ENCODE peak calls at places on chromosomes 3 and 15, in six cellular contexts. K, J, F, O, Z and L are unnamed samples.
A peak's percentile ranks its signal among the peaks of the same experiment; 100 is the strongest.

GRCh38 chr15:80526556-80527340 is 122.6 kb downstream of the ARNT2 start:
- DNase-seq in Z (no peak), O (no peak), F (no peak), K (no peak), J (no peak), L (no peak)

GRCh38 chr3:157844770-157845522 is 261.3 kb downstream of the SHOX2 start:
- DNase-seq in J (no peak), Z (no peak), O (no peak), F (no peak), K (no peak), L (no peak)

GRCh38 chr3:75983609-75984290 is 198.4 kb upstream of the ZNF717 start:
- DNase-seq in K (no peak), F (no peak), J (no peak), Z (no peak), O (no peak), L (no peak)

GRCh38 chr15:20658024-20658423 is 116.4 kb upstream of the GOLGA6L6 start:
- DNase-seq in J (no peak), O (no peak), K (no peak), F (no peak), Z (no peak), L (no peak)

GRCh38 chr15:68277131-68277604 is 377 bp upstream of the FEM1B start:
- DNase-seq in Z (peak; percentile 46), F (no peak), O (no peak), J (no peak), K (peak; percentile 81), L (no peak)

GRCh38 chr15:25060996-25061620 is 106.3 kb downstream of the SNRPN start:
- DNase-seq in K (no peak), Z (no peak), F (no peak), O (peak; percentile 27), J (no peak), L (no peak)

GRCh38 chr3:139534992-139535879 is 4.3 kb downstream of the RBP1 start:
- DNase-seq in Z (no peak), J (no peak), F (no peak), K (peak; percentile 36), O (no peak), L (peak; percentile 66)

GRCh38 chr3:117398166-117398954 is 688.8 kb downstream of the TUSC7 start:
- DNase-seq in K (peak; percentile 57), F (no peak), J (no peak), Z (no peak), O (no peak), L (peak; percentile 54)

GRCh38 chr15:100279849-100280248 is 61.9 kb downstream of the ADAMTS17 start:
- DNase-seq in F (no peak), K (no peak), Z (no peak), J (no peak), O (no peak), L (no peak)

GRCh38 chr3:23748398-23749110 is 57.2 kb upstream of the UBE2E1 start:
- DNase-seq in F (no peak), O (no peak), K (no peak), Z (no peak), J (no peak), L (no peak)

GRCh38 chr3:170709046-170709445 is 123.2 kb upstream of the SLC7A14 start:
- DNase-seq in F (no peak), K (no peak), J (no peak), O (no peak), Z (no peak), L (no peak)

GRCh38 chr3:160935413-160936095 is 169.6 kb downstream of the B3GALNT1 start:
- DNase-seq in F (no peak), Z (no peak), J (no peak), O (no peak), K (no peak), L (no peak)

GRCh38 chr3:8239718-8240698 is 261.6 kb upstream of the LMCD1 start:
- DNase-seq in F (no peak), Z (peak; percentile 9), K (peak; percentile 70), J (peak; percentile 48), O (no peak), L (peak; percentile 42)

GRCh38 chr15:31127596-31128261 is 26.2 kb upstream of the TRPM1 start:
- DNase-seq in Z (no peak), K (no peak), J (no peak), F (no peak), O (no peak), L (no peak)

GRCh38 chr3:153111056-153111455 is 51.0 kb upstream of the RAP2B start:
- DNase-seq in Z (no peak), F (no peak), K (no peak), O (no peak), J (no peak), L (no peak)

GRCh38 chr3:134018406-134018805 is 11.3 kb downstream of the SLCO2A1 start:
- DNase-seq in O (no peak), J (no peak), Z (no peak), F (no peak), K (no peak), L (no peak)

GRCh38 chr3:61524933-61525332 is 36.4 kb upstream of the PTPRG start:
- DNase-seq in O (no peak), Z (no peak), J (no peak), K (no peak), F (no peak), L (no peak)

GRCh38 chr3:87367752-87368151 is 91.4 kb upstream of the POU1F1 start:
- DNase-seq in O (no peak), F (no peak), K (no peak), Z (no peak), J (no peak), L (peak; percentile 25)

GRCh38 chr3:119401502-119402440 is 61.6 kb downstream of the TMEM39A start:
- DNase-seq in O (no peak), K (no peak), F (no peak), Z (no peak), J (no peak), L (no peak)
- H3K4me3 ChIP-seq in O (no peak overlapping the region), K (no peak overlapping the region), F (no peak overlapping the region), Z (no peak overlapping the region), J (no peak overlapping the region), L (no peak overlapping the region)

DNA sequence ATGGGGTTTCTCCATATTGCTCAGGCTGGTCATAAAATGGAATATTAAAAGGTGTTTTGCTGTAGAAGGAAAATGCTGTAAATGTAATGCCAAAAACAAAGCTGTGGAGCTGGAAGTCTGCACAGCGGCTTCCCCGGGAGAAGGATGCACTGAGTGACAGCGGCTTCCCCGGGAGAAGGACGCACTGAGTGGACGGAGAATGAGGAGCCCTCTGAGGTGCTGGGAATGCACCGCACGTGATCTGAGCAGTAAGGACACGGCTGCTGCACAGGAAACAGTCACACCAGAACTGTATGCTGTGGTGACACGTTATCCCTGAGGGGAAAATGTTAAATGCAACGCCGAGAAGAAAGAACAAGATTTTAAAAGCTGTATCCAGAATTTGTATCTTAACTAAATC is 24.6 kb downstream of the TNK2 start:
- DNase-seq in Z (no peak), K (no peak), O (no peak), F (no peak), J (no peak), L (no peak)
- TF ChIP-seq CTCF in Z (no peak), K (no peak), O (no peak), F (no peak), J (no peak), L (no peak)

GRCh38 chr15:85474700-85475316 is 94.4 kb downstream of the AKAP13 start:
- DNase-seq in Z (no peak), K (no peak), O (no peak), F (no peak), J (peak; percentile 40), L (no peak)

GRCh38 chr15:85475711-85476110 is 95.3 kb downstream of the AKAP13 start:
- DNase-seq in Z (no peak), J (no peak), O (no peak), F (no peak), K (no peak), L (no peak)

GRCh38 chr15:85475317-85475701 is 94.9 kb downstream of the AKAP13 start:
- DNase-seq in F (no peak), J (no peak), O (no peak), K (no peak), Z (no peak), L (no peak)

GRCh38 chr15:85472349-85472748 is 91.9 kb downstream of the AKAP13 start:
- DNase-seq in K (no peak), J (no peak), O (no peak), F (no peak), Z (no peak), L (no peak)

DNA sequence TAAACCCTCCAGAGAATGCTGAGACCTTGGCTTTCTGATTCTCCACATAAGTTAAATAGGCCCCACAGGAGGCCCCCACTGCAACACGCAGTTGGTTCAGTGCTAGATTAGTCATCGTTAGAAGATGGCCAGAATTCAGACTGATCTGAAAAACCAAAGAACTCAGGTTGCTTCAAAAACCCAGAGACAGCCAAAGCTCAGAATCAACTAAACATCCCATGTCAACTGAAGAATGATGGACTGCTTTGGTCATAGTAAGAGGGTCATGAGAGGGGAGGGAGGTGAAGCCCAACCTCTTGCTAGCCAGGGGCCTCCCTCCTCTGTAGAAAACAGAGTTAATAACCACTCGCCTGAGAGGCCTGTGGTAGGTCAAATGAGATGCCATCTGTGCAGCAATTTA is 93.1 kb downstream of the AKAP13 start:
- DNase-seq in F (no peak), J (no peak), K (no peak), O (no peak), Z (no peak), L (no peak)
- H3K4me3 ChIP-seq in F (no peak overlapping the region), J (no peak overlapping the region), K (no peak overlapping the region), O (no peak overlapping the region), Z (no peak overlapping the region), L (no peak overlapping the region)

GRCh38 chr15:52076889-52077781 is 35.4 kb downstream of the BCL2L10 start:
- DNase-seq in O (no peak), F (no peak), K (no peak), J (peak; percentile 37), Z (peak; percentile 54), L (no peak)
- TF ChIP-seq CTCF in O (no peak), F (no peak), K (no peak), J (no peak), Z (no peak), L (no peak)

GRCh38 chr3:113533534-113533892 is 1.2 kb downstream of the SIDT1 start:
- DNase-seq in J (no peak), Z (no peak), F (no peak), K (no peak), O (peak; percentile 66), L (no peak)

GRCh38 chr3:113534365-113534764 is 2.0 kb downstream of the SIDT1 start:
- DNase-seq in F (no peak), Z (no peak), K (no peak), O (no peak), J (no peak), L (no peak)

GRCh38 chr3:113537155-113537554 is 4.8 kb downstream of the SIDT1 start:
- DNase-seq in Z (no peak), F (no peak), K (no peak), J (no peak), O (no peak), L (peak; percentile 72)

GRCh38 chr3:113535898-113536297 is 3.5 kb downstream of the SIDT1 start:
- DNase-seq in J (no peak), F (no peak), K (peak; percentile 27), Z (no peak), O (no peak), L (no peak)

DNA sequence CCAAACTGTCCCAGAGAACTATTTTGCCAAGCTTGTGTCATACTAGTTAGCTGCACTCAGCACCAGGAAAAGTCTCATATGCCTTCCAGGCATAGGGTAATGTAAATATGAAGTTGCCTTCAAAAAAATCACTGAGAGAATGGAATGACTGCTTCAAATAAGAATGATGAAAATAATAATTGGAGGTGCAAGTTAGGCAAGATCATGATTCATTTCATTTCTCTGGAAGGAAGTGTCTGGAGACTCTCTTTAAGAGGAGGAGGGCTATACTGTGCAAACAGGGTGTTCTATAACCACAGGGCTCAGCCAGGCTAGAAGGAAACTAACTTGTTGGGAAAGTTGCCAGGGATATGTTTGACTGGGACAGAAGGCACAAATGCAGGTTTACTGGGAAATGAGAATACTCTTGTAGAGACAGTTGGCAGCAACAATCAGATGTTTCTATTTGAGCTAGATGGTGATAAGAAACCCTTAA is 4.3 kb downstream of the SIDT1 start:
- DNase-seq in O (no peak), J (no peak), F (no peak), K (no peak), Z (peak; percentile 15), L (peak; percentile 99)
- H3K4me3 ChIP-seq in O (no peak overlapping the region), J (no peak overlapping the region), F (no peak overlapping the region), K (no peak overlapping the region), Z (no peak overlapping the region), L (no peak overlapping the region)